ENCODE peak calls at places on chromosomes 5 and 9, in five cellular contexts. One of them, this sample, is unnamed.

GRCh38 chr9:108474356-108474755 is 381.4 kb downstream of the ACTL7B start:
- DNase-seq in CD8-positive, alpha-beta T cell: no peak
- DNase-seq in GM12865: no peak
- DNase-seq in fibroblast of pulmonary artery: peak; percentile 49
- DNase-seq in brain microvascular endothelial cell: peak; percentile 56
- DNase-seq in this sample: no peak

GRCh38 chr5:54551292-54551691 is 33.7 kb downstream of the SNX18 start:
- DNase-seq in CD8-positive, alpha-beta T cell: no peak
- DNase-seq in GM12865: no peak
- DNase-seq in fibroblast of pulmonary artery: no peak
- DNase-seq in brain microvascular endothelial cell: no peak
- DNase-seq in this sample: no peak

GRCh38 chr5:143931389-143931984 is 119.5 kb downstream of the HMHB1 start:
- DNase-seq in CD8-positive, alpha-beta T cell: no peak
- DNase-seq in GM12865: no peak
- DNase-seq in fibroblast of pulmonary artery: no peak
- DNase-seq in brain microvascular endothelial cell: no peak
- DNase-seq in this sample: no peak

GRCh38 chr5:5838493-5838892 is 416.0 kb downstream of the ICE1 start:
- DNase-seq in CD8-positive, alpha-beta T cell: no peak
- DNase-seq in GM12865: no peak
- DNase-seq in fibroblast of pulmonary artery: no peak
- DNase-seq in brain microvascular endothelial cell: no peak
- DNase-seq in this sample: no peak

GRCh38 chr9:13268469-13268868 is 11.0 kb downstream of the MPDZ start:
- DNase-seq in CD8-positive, alpha-beta T cell: no peak
- DNase-seq in GM12865: no peak
- DNase-seq in fibroblast of pulmonary artery: peak; percentile 75
- DNase-seq in brain microvascular endothelial cell: peak; percentile 77
- DNase-seq in this sample: no peak

GRCh38 chr5:9534881-9535517 is 10.9 kb downstream of the SEMA5A start:
- DNase-seq in CD8-positive, alpha-beta T cell: no peak
- DNase-seq in GM12865: no peak
- DNase-seq in fibroblast of pulmonary artery: peak; percentile 43
- DNase-seq in brain microvascular endothelial cell: no peak
- DNase-seq in this sample: no peak

GRCh38 chr5:161400583-161400982 is 145.9 kb downstream of the GABRB2 start:
- DNase-seq in CD8-positive, alpha-beta T cell: no peak
- DNase-seq in GM12865: no peak
- DNase-seq in fibroblast of pulmonary artery: no peak
- DNase-seq in brain microvascular endothelial cell: no peak
- DNase-seq in this sample: no peak

GRCh38 chr5:82046268-82046621 is 74.4 kb downstream of the ATG10 start:
- DNase-seq in CD8-positive, alpha-beta T cell: no peak
- DNase-seq in GM12865: no peak
- DNase-seq in fibroblast of pulmonary artery: no peak
- DNase-seq in brain microvascular endothelial cell: no peak
- DNase-seq in this sample: peak; percentile 46

GRCh38 chr9:93266521-93267001 is 82.6 kb downstream of the WNK2 start:
- DNase-seq in CD8-positive, alpha-beta T cell: no peak
- DNase-seq in GM12865: no peak
- DNase-seq in fibroblast of pulmonary artery: no peak
- DNase-seq in brain microvascular endothelial cell: no peak
- DNase-seq in this sample: no peak

GRCh38 chr9:72529531-72529930 is 8.1 kb downstream of the TMC1 start:
- DNase-seq in CD8-positive, alpha-beta T cell: no peak
- DNase-seq in GM12865: no peak
- DNase-seq in fibroblast of pulmonary artery: no peak
- DNase-seq in brain microvascular endothelial cell: no peak
- DNase-seq in this sample: no peak

GRCh38 chr9:87285183-87285582 is 212.5 kb upstream of the DAPK1 start:
- DNase-seq in CD8-positive, alpha-beta T cell: no peak
- DNase-seq in GM12865: no peak
- DNase-seq in fibroblast of pulmonary artery: peak; percentile 70
- DNase-seq in brain microvascular endothelial cell: peak; percentile 33
- DNase-seq in this sample: peak; percentile 17

GRCh38 chr9:132769895-132770774 is 99.9 kb downstream of the GTF3C4 start:
- DNase-seq in CD8-positive, alpha-beta T cell: peak; percentile 68
- DNase-seq in GM12865: peak; percentile 84
- DNase-seq in fibroblast of pulmonary artery: peak; percentile 54
- DNase-seq in brain microvascular endothelial cell: peak; percentile 35
- DNase-seq in this sample: peak; percentile 68

GRCh38 chr5:179936976-179937681 is 29.4 kb upstream of the TBC1D9B start:
- DNase-seq in CD8-positive, alpha-beta T cell: no peak
- DNase-seq in GM12865: no peak
- DNase-seq in fibroblast of pulmonary artery: no peak
- DNase-seq in brain microvascular endothelial cell: no peak
- DNase-seq in this sample: no peak

GRCh38 chr5:82364497-82364896 is 86.3 kb upstream of the RPS23 start:
- DNase-seq in CD8-positive, alpha-beta T cell: no peak
- DNase-seq in GM12865: no peak
- DNase-seq in fibroblast of pulmonary artery: peak; percentile 87
- DNase-seq in brain microvascular endothelial cell: peak; percentile 75
- DNase-seq in this sample: peak; percentile 14

GRCh38 chr5:133088064-133088463 is 36.3 kb downstream of the HSPA4 start:
- DNase-seq in CD8-positive, alpha-beta T cell: no peak
- DNase-seq in GM12865: no peak
- DNase-seq in fibroblast of pulmonary artery: no peak
- DNase-seq in brain microvascular endothelial cell: no peak
- DNase-seq in this sample: no peak

GRCh38 chr9:81070689-81071088 is 618.7 kb downstream of the TLE1 start:
- DNase-seq in CD8-positive, alpha-beta T cell: no peak
- DNase-seq in GM12865: no peak
- DNase-seq in fibroblast of pulmonary artery: no peak
- DNase-seq in brain microvascular endothelial cell: no peak
- DNase-seq in this sample: no peak

GRCh38 chr5:78795757-78796156 is 147.2 kb upstream of the LHFPL2 start:
- DNase-seq in CD8-positive, alpha-beta T cell: no peak
- DNase-seq in GM12865: no peak
- DNase-seq in fibroblast of pulmonary artery: no peak
- DNase-seq in brain microvascular endothelial cell: no peak
- DNase-seq in this sample: no peak

GRCh38 chr5:125140855-125141254 is 394.4 kb upstream of the ZNF608 start:
- DNase-seq in CD8-positive, alpha-beta T cell: no peak
- DNase-seq in GM12865: no peak
- DNase-seq in fibroblast of pulmonary artery: peak; percentile 97
- DNase-seq in brain microvascular endothelial cell: peak; percentile 60
- DNase-seq in this sample: peak; percentile 76

GRCh38 chr9:125908138-125908537 is 161.0 kb downstream of the PBX3 start:
- DNase-seq in CD8-positive, alpha-beta T cell: no peak
- DNase-seq in GM12865: no peak
- DNase-seq in fibroblast of pulmonary artery: no peak
- DNase-seq in brain microvascular endothelial cell: no peak
- DNase-seq in this sample: no peak

GRCh38 chr9:32550609-32551490 is 1.3 kb upstream of the SMIM27 start:
- DNase-seq in CD8-positive, alpha-beta T cell: peak; percentile 99
- DNase-seq in GM12865: peak; percentile 94
- DNase-seq in fibroblast of pulmonary artery: peak; percentile 94
- DNase-seq in brain microvascular endothelial cell: peak; percentile 91
- DNase-seq in this sample: peak; percentile 83

GRCh38 chr9:98611319-98611718 is 97.4 kb downstream of the GABBR2 start:
- DNase-seq in CD8-positive, alpha-beta T cell: no peak
- DNase-seq in GM12865: no peak
- DNase-seq in fibroblast of pulmonary artery: no peak
- DNase-seq in brain microvascular endothelial cell: no peak
- DNase-seq in this sample: no peak

GRCh38 chr9:110742741-110743371 is 74.3 kb downstream of the MUSK start:
- DNase-seq in CD8-positive, alpha-beta T cell: no peak
- DNase-seq in GM12865: no peak
- DNase-seq in fibroblast of pulmonary artery: peak; percentile 92
- DNase-seq in brain microvascular endothelial cell: peak; percentile 74
- DNase-seq in this sample: peak; percentile 90

GRCh38 chr9:129270903-129271431 is 92.9 kb upstream of the IER5L start:
- DNase-seq in CD8-positive, alpha-beta T cell: no peak
- DNase-seq in GM12865: peak; percentile 93
- DNase-seq in fibroblast of pulmonary artery: peak; percentile 78
- DNase-seq in brain microvascular endothelial cell: peak; percentile 74
- DNase-seq in this sample: no peak

GRCh38 chr9:133421615-133422542 is at the start of gene ADAMTS13:
- DNase-seq in CD8-positive, alpha-beta T cell: peak; percentile 44
- DNase-seq in GM12865: peak; percentile 86
- DNase-seq in fibroblast of pulmonary artery: no peak
- DNase-seq in brain microvascular endothelial cell: no peak
- DNase-seq in this sample: no peak

GRCh38 chr5:124411089-124411488 is 335.4 kb downstream of the ZNF608 start:
- DNase-seq in CD8-positive, alpha-beta T cell: no peak
- DNase-seq in GM12865: peak; percentile 50
- DNase-seq in fibroblast of pulmonary artery: peak; percentile 18
- DNase-seq in brain microvascular endothelial cell: no peak
- DNase-seq in this sample: no peak

GRCh38 chr9:70407081-70407503 is 7.4 kb downstream of the KLF9 start:
- DNase-seq in CD8-positive, alpha-beta T cell: no peak
- DNase-seq in GM12865: no peak
- DNase-seq in fibroblast of pulmonary artery: peak; percentile 98
- DNase-seq in brain microvascular endothelial cell: peak; percentile 81
- DNase-seq in this sample: no peak

GRCh38 chr9:121837113-121838010 is 185.9 kb downstream of the DAB2IP start:
- DNase-seq in CD8-positive, alpha-beta T cell: no peak
- DNase-seq in GM12865: no peak
- DNase-seq in fibroblast of pulmonary artery: peak; percentile 46
- DNase-seq in brain microvascular endothelial cell: no peak
- DNase-seq in this sample: no peak

GRCh38 chr9:121840838-121841760 is 189.7 kb downstream of the DAB2IP start:
- DNase-seq in CD8-positive, alpha-beta T cell: no peak
- DNase-seq in GM12865: peak; percentile 37
- DNase-seq in fibroblast of pulmonary artery: no peak
- DNase-seq in brain microvascular endothelial cell: no peak
- DNase-seq in this sample: no peak

GRCh38 chr9:121836382-121836885 is 185.0 kb downstream of the DAB2IP start:
- DNase-seq in CD8-positive, alpha-beta T cell: no peak
- DNase-seq in GM12865: no peak
- DNase-seq in fibroblast of pulmonary artery: no peak
- DNase-seq in brain microvascular endothelial cell: no peak
- DNase-seq in this sample: no peak

GRCh38 chr9:121839726-121840500 is 188.5 kb downstream of the DAB2IP start:
- DNase-seq in CD8-positive, alpha-beta T cell: no peak
- DNase-seq in GM12865: peak; percentile 77
- DNase-seq in fibroblast of pulmonary artery: no peak
- DNase-seq in brain microvascular endothelial cell: no peak
- DNase-seq in this sample: no peak

DNA sequence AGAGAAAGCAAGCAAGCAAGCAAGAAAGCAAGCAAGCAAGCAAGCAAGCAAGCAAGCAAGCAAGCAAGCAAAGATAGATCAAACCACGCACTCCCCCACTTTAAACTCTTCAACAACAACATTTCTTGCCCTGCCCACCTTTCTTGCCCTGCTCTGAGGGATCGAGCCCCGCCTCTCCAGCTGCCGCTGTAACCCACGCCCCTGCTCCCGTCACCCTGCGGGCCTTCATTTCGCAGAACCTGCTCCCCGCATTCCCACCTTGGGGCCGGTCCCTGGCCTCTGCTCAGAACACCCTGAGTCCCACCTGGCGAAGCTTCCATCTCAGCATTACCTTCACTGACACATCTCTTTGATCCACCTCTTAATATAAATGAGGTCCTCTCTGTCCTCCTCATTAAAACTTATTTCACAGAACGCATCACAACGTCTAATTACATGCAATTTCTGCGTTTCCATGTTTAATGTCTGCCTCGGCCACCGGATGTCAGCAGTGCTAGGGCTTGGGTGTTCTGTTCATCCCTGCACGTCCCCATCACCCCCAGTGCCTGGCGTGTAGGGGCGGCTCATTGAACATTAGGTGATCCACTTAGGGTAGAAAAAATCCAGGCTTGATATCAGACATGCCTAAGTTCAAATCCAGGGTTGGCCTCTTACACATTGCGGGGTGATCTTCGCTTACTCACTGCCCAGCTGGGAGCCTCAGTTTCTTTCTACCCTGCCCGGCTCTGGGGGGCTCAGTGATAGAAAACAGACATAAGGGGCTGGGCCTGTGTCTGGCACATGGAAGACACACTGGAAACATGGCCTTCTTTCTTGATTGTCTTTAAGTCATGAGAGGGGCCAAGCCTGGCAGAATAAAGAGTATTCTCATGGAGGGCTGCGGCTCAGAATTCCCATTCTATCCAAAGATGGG is 187.6 kb downstream of the DAB2IP start:
- DNase-seq in CD8-positive, alpha-beta T cell: no peak
- DNase-seq in GM12865: no peak
- DNase-seq in fibroblast of pulmonary artery: no peak
- DNase-seq in brain microvascular endothelial cell: no peak
- DNase-seq in this sample: no peak
- H3K4me3 ChIP-seq in CD8-positive, alpha-beta T cell: no peak overlapping the region
- H3K4me3 ChIP-seq in GM12865: no peak overlapping the region
- H3K4me3 ChIP-seq in fibroblast of pulmonary artery: no peak overlapping the region
- H3K4me3 ChIP-seq in brain microvascular endothelial cell: no peak overlapping the region
- H3K4me3 ChIP-seq in this sample: no peak overlapping the region

DNA sequence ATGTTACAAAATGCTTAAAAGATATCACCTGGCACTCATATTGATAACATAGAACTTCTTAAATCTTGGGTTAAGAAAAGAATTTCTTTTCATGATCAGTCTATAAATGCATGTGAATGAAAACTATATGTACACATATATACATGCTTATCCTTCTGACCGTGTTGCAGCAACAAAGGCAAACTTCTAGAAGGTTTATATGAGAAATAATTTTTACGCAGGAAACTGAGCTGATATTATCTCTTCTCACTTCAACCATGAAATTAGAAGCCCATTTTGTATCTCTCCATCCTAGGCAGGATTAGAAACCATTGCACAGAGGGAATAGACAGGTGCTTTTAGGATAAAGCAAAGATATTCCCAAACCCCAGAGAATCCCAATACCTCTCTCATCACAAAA is 362.6 kb upstream of the SLC30A5 start:
- DNase-seq in CD8-positive, alpha-beta T cell: no peak
- DNase-seq in GM12865: no peak
- DNase-seq in fibroblast of pulmonary artery: no peak
- DNase-seq in brain microvascular endothelial cell: no peak
- DNase-seq in this sample: no peak
- H3K4me3 ChIP-seq in CD8-positive, alpha-beta T cell: no peak overlapping the region
- H3K4me3 ChIP-seq in GM12865: no peak overlapping the region
- H3K4me3 ChIP-seq in fibroblast of pulmonary artery: no peak overlapping the region
- H3K4me3 ChIP-seq in brain microvascular endothelial cell: no peak overlapping the region
- H3K4me3 ChIP-seq in this sample: no peak overlapping the region

GRCh38 chr5:158923799-158924551 is 175.7 kb downstream of the EBF1 start:
- DNase-seq in CD8-positive, alpha-beta T cell: no peak
- DNase-seq in GM12865: no peak
- DNase-seq in fibroblast of pulmonary artery: no peak
- DNase-seq in brain microvascular endothelial cell: no peak
- DNase-seq in this sample: no peak

GRCh38 chr5:158921441-158922262 is 178.1 kb downstream of the EBF1 start:
- DNase-seq in CD8-positive, alpha-beta T cell: no peak
- DNase-seq in GM12865: no peak
- DNase-seq in fibroblast of pulmonary artery: no peak
- DNase-seq in brain microvascular endothelial cell: no peak
- DNase-seq in this sample: no peak

GRCh38 chr5:158922816-158923215 is 176.9 kb downstream of the EBF1 start:
- DNase-seq in CD8-positive, alpha-beta T cell: no peak
- DNase-seq in GM12865: no peak
- DNase-seq in fibroblast of pulmonary artery: no peak
- DNase-seq in brain microvascular endothelial cell: no peak
- DNase-seq in this sample: no peak

GRCh38 chr5:158925314-158925713 is 174.4 kb downstream of the EBF1 start:
- DNase-seq in CD8-positive, alpha-beta T cell: no peak
- DNase-seq in GM12865: no peak
- DNase-seq in fibroblast of pulmonary artery: no peak
- DNase-seq in brain microvascular endothelial cell: no peak
- DNase-seq in this sample: no peak

GRCh38 chr5:158922263-158922592 is 177.5 kb downstream of the EBF1 start:
- DNase-seq in CD8-positive, alpha-beta T cell: no peak
- DNase-seq in GM12865: peak; percentile 48
- DNase-seq in fibroblast of pulmonary artery: no peak
- DNase-seq in brain microvascular endothelial cell: no peak
- DNase-seq in this sample: no peak
- H3K4me3 ChIP-seq in CD8-positive, alpha-beta T cell: no peak overlapping the region
- H3K4me3 ChIP-seq in GM12865: no peak overlapping the region
- H3K4me3 ChIP-seq in fibroblast of pulmonary artery: no peak overlapping the region
- H3K4me3 ChIP-seq in brain microvascular endothelial cell: no peak overlapping the region
- H3K4me3 ChIP-seq in this sample: no peak overlapping the region

GRCh38 chr9:115039686-115040085 is 78.3 kb downstream of the TNC start:
- DNase-seq in CD8-positive, alpha-beta T cell: no peak
- DNase-seq in GM12865: no peak
- DNase-seq in fibroblast of pulmonary artery: no peak
- DNase-seq in brain microvascular endothelial cell: no peak
- DNase-seq in this sample: no peak
- H3K4me3 ChIP-seq in CD8-positive, alpha-beta T cell: no peak overlapping the region
- H3K4me3 ChIP-seq in GM12865: no peak overlapping the region
- H3K4me3 ChIP-seq in fibroblast of pulmonary artery: no peak overlapping the region
- H3K4me3 ChIP-seq in brain microvascular endothelial cell: no peak overlapping the region
- H3K4me3 ChIP-seq in this sample: no peak overlapping the region